ENCODE peak calls at places on chromosome 21, in five cellular contexts. One of them, this sample, is unnamed.

GRCh38 chr21:37700641-37701202 is 215.5 kb downstream of the KCNJ6 start:
- DNase-seq in Daoy: peak; percentile 89
- DNase-seq in astrocyte of the spinal cord: peak; percentile 75
- DNase-seq in stimulated activated CD4-positive, alpha-beta T cell treated with anti-CD3 and anti-CD28 coated beads, TNF-alpha, amount 100 ng/mL, for 24 hours: no peak
- DNase-seq in type B pancreatic cell: no peak
- DNase-seq in this sample: peak; percentile 89

GRCh38 chr21:42222821-42223390 is 4.0 kb downstream of the ABCG1 start:
- DNase-seq in Daoy: no peak
- DNase-seq in astrocyte of the spinal cord: no peak
- DNase-seq in stimulated activated CD4-positive, alpha-beta T cell treated with anti-CD3 and anti-CD28 coated beads, TNF-alpha, amount 100 ng/mL, for 24 hours: no peak
- DNase-seq in type B pancreatic cell: no peak
- DNase-seq in this sample: no peak

GRCh38 chr21:35170244-35170756 is 121.2 kb upstream of the RUNX1 start:
- DNase-seq in Daoy: no peak
- DNase-seq in astrocyte of the spinal cord: no peak
- DNase-seq in stimulated activated CD4-positive, alpha-beta T cell treated with anti-CD3 and anti-CD28 coated beads, TNF-alpha, amount 100 ng/mL, for 24 hours: no peak
- DNase-seq in type B pancreatic cell: no peak
- DNase-seq in this sample: no peak

GRCh38 chr21:26515257-26515656 is 57.8 kb downstream of the CYYR1 start:
- DNase-seq in Daoy: no peak
- DNase-seq in astrocyte of the spinal cord: no peak
- DNase-seq in stimulated activated CD4-positive, alpha-beta T cell treated with anti-CD3 and anti-CD28 coated beads, TNF-alpha, amount 100 ng/mL, for 24 hours: no peak
- DNase-seq in type B pancreatic cell: no peak
- DNase-seq in this sample: no peak

GRCh38 chr21:44926364-44927101 is 5.8 kb upstream of the ITGB2 start:
- DNase-seq in Daoy: peak; percentile 70
- DNase-seq in astrocyte of the spinal cord: no peak
- DNase-seq in stimulated activated CD4-positive, alpha-beta T cell treated with anti-CD3 and anti-CD28 coated beads, TNF-alpha, amount 100 ng/mL, for 24 hours: no peak
- DNase-seq in type B pancreatic cell: no peak
- DNase-seq in this sample: no peak

GRCh38 chr21:22965455-22966125 is 1967.4 kb downstream of the NCAM2 start:
- DNase-seq in Daoy: no peak
- DNase-seq in astrocyte of the spinal cord: peak; percentile 3
- DNase-seq in stimulated activated CD4-positive, alpha-beta T cell treated with anti-CD3 and anti-CD28 coated beads, TNF-alpha, amount 100 ng/mL, for 24 hours: no peak
- DNase-seq in type B pancreatic cell: no peak
- DNase-seq in this sample: no peak

GRCh38 chr21:25485914-25486313 is 121.4 kb downstream of the MRPL39 start:
- DNase-seq in Daoy: no peak
- DNase-seq in astrocyte of the spinal cord: no peak
- DNase-seq in stimulated activated CD4-positive, alpha-beta T cell treated with anti-CD3 and anti-CD28 coated beads, TNF-alpha, amount 100 ng/mL, for 24 hours: no peak
- DNase-seq in type B pancreatic cell: no peak
- DNase-seq in this sample: no peak

GRCh38 chr21:36877741-36878140 is 88.7 kb downstream of the HLCS start:
- DNase-seq in Daoy: no peak
- DNase-seq in astrocyte of the spinal cord: no peak
- DNase-seq in stimulated activated CD4-positive, alpha-beta T cell treated with anti-CD3 and anti-CD28 coated beads, TNF-alpha, amount 100 ng/mL, for 24 hours: no peak
- DNase-seq in type B pancreatic cell: no peak
- DNase-seq in this sample: no peak

GRCh38 chr21:34923202-34923601 is 125.9 kb downstream of the RUNX1 start:
- DNase-seq in Daoy: no peak
- DNase-seq in astrocyte of the spinal cord: no peak
- DNase-seq in stimulated activated CD4-positive, alpha-beta T cell treated with anti-CD3 and anti-CD28 coated beads, TNF-alpha, amount 100 ng/mL, for 24 hours: no peak
- DNase-seq in type B pancreatic cell: no peak
- DNase-seq in this sample: no peak

GRCh38 chr21:43267391-43268085 is 98.7 kb downstream of the CRYAA start:
- DNase-seq in Daoy: no peak
- DNase-seq in astrocyte of the spinal cord: no peak
- DNase-seq in stimulated activated CD4-positive, alpha-beta T cell treated with anti-CD3 and anti-CD28 coated beads, TNF-alpha, amount 100 ng/mL, for 24 hours: no peak
- DNase-seq in type B pancreatic cell: no peak
- DNase-seq in this sample: no peak

GRCh38 chr21:37861561-37861960 is 54.7 kb downstream of the KCNJ6 start:
- DNase-seq in Daoy: no peak
- DNase-seq in astrocyte of the spinal cord: no peak
- DNase-seq in stimulated activated CD4-positive, alpha-beta T cell treated with anti-CD3 and anti-CD28 coated beads, TNF-alpha, amount 100 ng/mL, for 24 hours: no peak
- DNase-seq in type B pancreatic cell: no peak
- DNase-seq in this sample: no peak

GRCh38 chr21:25560151-25560783 is 47.0 kb downstream of the MRPL39 start:
- DNase-seq in Daoy: no peak
- DNase-seq in astrocyte of the spinal cord: no peak
- DNase-seq in stimulated activated CD4-positive, alpha-beta T cell treated with anti-CD3 and anti-CD28 coated beads, TNF-alpha, amount 100 ng/mL, for 24 hours: no peak
- DNase-seq in type B pancreatic cell: no peak
- DNase-seq in this sample: peak; percentile 23

GRCh38 chr21:16426936-16427335 is 697.2 kb downstream of the USP25 start:
- DNase-seq in Daoy: no peak
- DNase-seq in astrocyte of the spinal cord: peak; percentile 16
- DNase-seq in stimulated activated CD4-positive, alpha-beta T cell treated with anti-CD3 and anti-CD28 coated beads, TNF-alpha, amount 100 ng/mL, for 24 hours: no peak
- DNase-seq in type B pancreatic cell: no peak
- DNase-seq in this sample: no peak

GRCh38 chr21:46401186-46401910 is 57.3 kb upstream of the DIP2A start:
- DNase-seq in Daoy: no peak
- DNase-seq in astrocyte of the spinal cord: no peak
- DNase-seq in stimulated activated CD4-positive, alpha-beta T cell treated with anti-CD3 and anti-CD28 coated beads, TNF-alpha, amount 100 ng/mL, for 24 hours: no peak
- DNase-seq in type B pancreatic cell: no peak
- DNase-seq in this sample: no peak

GRCh38 chr21:17462276-17462981 is 50.4 kb upstream of the CXADR start:
- DNase-seq in Daoy: no peak
- DNase-seq in astrocyte of the spinal cord: peak; percentile 25
- DNase-seq in stimulated activated CD4-positive, alpha-beta T cell treated with anti-CD3 and anti-CD28 coated beads, TNF-alpha, amount 100 ng/mL, for 24 hours: no peak
- DNase-seq in type B pancreatic cell: no peak
- DNase-seq in this sample: peak; percentile 21

GRCh38 chr21:45803613-45804340 is 160.3 kb downstream of the PCBP3 start:
- DNase-seq in Daoy: no peak
- DNase-seq in astrocyte of the spinal cord: no peak
- DNase-seq in stimulated activated CD4-positive, alpha-beta T cell treated with anti-CD3 and anti-CD28 coated beads, TNF-alpha, amount 100 ng/mL, for 24 hours: no peak
- DNase-seq in type B pancreatic cell: no peak
- DNase-seq in this sample: no peak

GRCh38 chr21:36156815-36157670 is at the start of gene DOP1B:
- DNase-seq in Daoy: no peak
- DNase-seq in astrocyte of the spinal cord: no peak
- DNase-seq in stimulated activated CD4-positive, alpha-beta T cell treated with anti-CD3 and anti-CD28 coated beads, TNF-alpha, amount 100 ng/mL, for 24 hours: no peak
- DNase-seq in type B pancreatic cell: peak; percentile 69
- DNase-seq in this sample: no peak

GRCh38 chr21:38289697-38290096 is 32.9 kb downstream of the KCNJ15 start:
- DNase-seq in Daoy: peak; percentile 99
- DNase-seq in astrocyte of the spinal cord: peak; percentile 100
- DNase-seq in stimulated activated CD4-positive, alpha-beta T cell treated with anti-CD3 and anti-CD28 coated beads, TNF-alpha, amount 100 ng/mL, for 24 hours: no peak
- DNase-seq in type B pancreatic cell: no peak
- DNase-seq in this sample: peak; percentile 99

GRCh38 chr21:37225440-37225839 is 41.7 kb downstream of the VPS26C start:
- DNase-seq in Daoy: no peak
- DNase-seq in astrocyte of the spinal cord: no peak
- DNase-seq in stimulated activated CD4-positive, alpha-beta T cell treated with anti-CD3 and anti-CD28 coated beads, TNF-alpha, amount 100 ng/mL, for 24 hours: no peak
- DNase-seq in type B pancreatic cell: no peak
- DNase-seq in this sample: no peak

GRCh38 chr21:45551316-45551715 is 9.1 kb upstream of the SLC19A1 start:
- DNase-seq in Daoy: peak; percentile 76
- DNase-seq in astrocyte of the spinal cord: peak; percentile 71
- DNase-seq in stimulated activated CD4-positive, alpha-beta T cell treated with anti-CD3 and anti-CD28 coated beads, TNF-alpha, amount 100 ng/mL, for 24 hours: no peak
- DNase-seq in type B pancreatic cell: no peak
- DNase-seq in this sample: peak; percentile 81

GRCh38 chr21:38797470-38797869 is 8.3 kb upstream of the ETS2 start:
- DNase-seq in Daoy: peak; percentile 79
- DNase-seq in astrocyte of the spinal cord: no peak
- DNase-seq in stimulated activated CD4-positive, alpha-beta T cell treated with anti-CD3 and anti-CD28 coated beads, TNF-alpha, amount 100 ng/mL, for 24 hours: no peak
- DNase-seq in type B pancreatic cell: no peak
- DNase-seq in this sample: no peak

GRCh38 chr21:42162831-42163510 is 56.0 kb upstream of the ABCG1 start:
- DNase-seq in Daoy: no peak
- DNase-seq in astrocyte of the spinal cord: no peak
- DNase-seq in stimulated activated CD4-positive, alpha-beta T cell treated with anti-CD3 and anti-CD28 coated beads, TNF-alpha, amount 100 ng/mL, for 24 hours: no peak
- DNase-seq in type B pancreatic cell: peak; percentile 60
- DNase-seq in this sample: no peak

GRCh38 chr21:45920824-45921600 is 60.6 kb upstream of the COL6A1 start:
- DNase-seq in Daoy: no peak
- DNase-seq in astrocyte of the spinal cord: no peak
- DNase-seq in stimulated activated CD4-positive, alpha-beta T cell treated with anti-CD3 and anti-CD28 coated beads, TNF-alpha, amount 100 ng/mL, for 24 hours: no peak
- DNase-seq in type B pancreatic cell: no peak
- DNase-seq in this sample: no peak